ENCODE peak calls at places on chromosomes 12 and 14, in four cellular contexts. O, I, R and T are unnamed samples.

GRCh38 chr12:96883571-96883970 is 23.5 kb upstream of the NEDD1 start:
- DNase-seq in O (peak; percentile 35), I (no peak), R (no peak), T (no peak)

GRCh38 chr12:114319422-114319821 is 86.5 kb downstream of the TBX5 start:
- DNase-seq in O (peak; percentile 89), I (no peak), R (no peak), T (no peak)

GRCh38 chr14:61860294-61860918 is 98.2 kb downstream of the SNAPC1 start:
- DNase-seq in O (peak; percentile 64), I (peak; percentile 56), R (peak; percentile 79), T (peak; percentile 40)

GRCh38 chr12:132033627-132034026 is 83.9 kb downstream of the EP400 start:
- DNase-seq in O (no peak), I (no peak), R (no peak), T (no peak)

GRCh38 chr12:132399092-132400010 is 70.0 kb upstream of the GALNT9 start:
- DNase-seq in O (no peak), I (no peak), R (no peak), T (no peak)

GRCh38 chr12:86826051-86826450 is 569.9 kb upstream of the MGAT4C start:
- DNase-seq in O (no peak), I (no peak), R (no peak), T (no peak)

GRCh38 chr12:52041695-52042123 is 9.5 kb upstream of the NR4A1 start:
- DNase-seq in O (peak; percentile 73), I (peak; percentile 66), R (peak; percentile 75), T (peak; percentile 73)

GRCh38 chr12:90295858-90296257 is 587.2 kb upstream of the ATP2B1 start:
- DNase-seq in O (no peak), I (no peak), R (no peak), T (no peak)

GRCh38 chr12:106780010-106780625 is 5.6 kb downstream of the RIC8B start:
- DNase-seq in O (peak; percentile 21), I (peak; percentile 61), R (no peak), T (no peak)

GRCh38 chr12:132651444-132652100 is 33.0 kb downstream of the P2RX2 start:
- DNase-seq in O (no peak), I (no peak), R (no peak), T (no peak)

GRCh38 chr14:74733241-74733640 is 20.3 kb downstream of the FCF1 start:
- DNase-seq in O (no peak), I (no peak), R (no peak), T (no peak)

GRCh38 chr12:10982244-10982643 is 4.5 kb downstream of the TAS2R50 start:
- DNase-seq in O (no peak), I (no peak), R (no peak), T (peak; percentile 15)

GRCh38 chr14:56247495-56248087 is 129.4 kb downstream of the PELI2 start:
- DNase-seq in O (peak; percentile 53), I (no peak), R (no peak), T (no peak)

GRCh38 chr14:64804754-64805260 is 74.9 kb downstream of the SPTB start:
- DNase-seq in O (no peak), I (no peak), R (no peak), T (no peak)

GRCh38 chr14:52103416-52103815 is 34.6 kb upstream of the NID2 start:
- DNase-seq in O (no peak), I (no peak), R (no peak), T (no peak)

DNA sequence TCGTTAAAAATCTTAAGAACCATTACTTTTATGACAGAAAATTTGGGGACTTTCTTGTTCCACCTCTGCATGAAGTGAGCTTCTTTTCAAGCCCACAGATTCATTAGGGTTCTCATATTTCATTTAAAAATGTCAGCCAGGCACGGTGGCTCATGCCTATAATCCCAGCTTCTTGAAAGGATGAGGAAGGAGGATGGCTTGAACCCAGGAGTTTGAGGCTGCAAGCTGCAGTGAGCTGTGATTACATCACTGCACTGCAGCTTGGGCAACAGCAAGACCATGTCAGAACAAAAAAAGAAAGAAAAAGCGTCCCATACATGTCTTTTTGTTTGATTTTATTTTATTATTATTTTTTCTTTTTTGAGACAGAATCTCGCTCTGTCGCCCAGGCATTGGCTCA is 43.4 kb upstream of the ATF1 start:
- DNase-seq in O (no peak), I (no peak), R (no peak), T (no peak)
- H3K36me3 ChIP-seq in O (peaks cover 37% of the 10 kb centered on the region), I (peaks cover 46% of the 10 kb centered on the region), R (peaks cover 25% of the 10 kb centered on the region), T (peaks cover 20% of the 10 kb centered on the region)

DNA sequence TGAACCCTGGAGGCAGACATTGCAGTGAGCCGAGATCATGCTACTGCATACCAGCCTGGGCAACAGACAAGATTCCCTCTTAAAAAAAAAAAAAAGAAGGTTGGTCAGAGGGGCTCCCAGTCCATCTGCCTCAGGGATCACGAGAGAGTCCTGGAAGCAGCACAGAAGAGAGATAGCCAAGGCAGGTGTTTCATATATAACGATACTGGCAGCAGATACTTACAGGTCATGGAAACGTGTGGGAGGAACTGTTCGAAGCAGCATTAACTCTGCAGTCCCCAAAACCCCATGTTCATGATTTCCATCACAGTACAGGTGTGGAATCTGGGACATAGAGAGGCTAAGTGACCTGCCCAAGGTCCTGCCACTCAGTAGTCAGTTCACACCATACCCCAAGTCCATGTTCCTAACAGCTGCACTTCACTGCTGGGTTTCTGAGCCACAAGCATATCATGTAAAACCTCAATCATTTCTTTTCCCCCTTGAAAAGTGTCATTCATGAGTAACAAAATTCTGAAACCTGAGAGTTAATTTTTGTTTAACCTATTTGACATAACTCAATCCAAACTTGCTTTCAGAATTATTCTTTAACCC is 16.7 kb downstream of the CDK2AP1 start:
- DNase-seq in O (no peak), I (no peak), R (no peak), T (no peak)
- H3K36me3 ChIP-seq in O (peaks cover 40% of the 10 kb centered on the region), I (peaks cover 75% of the 10 kb centered on the region), R (peaks cover 19% of the 10 kb centered on the region), T (peaks cover 15% of the 10 kb centered on the region)

GRCh38 chr14:31109257-31109656 is 83.1 kb upstream of the STRN3 start:
- DNase-seq in O (no peak), I (no peak), R (no peak), T (no peak)

GRCh38 chr14:31106768-31107167 is 80.6 kb upstream of the STRN3 start:
- DNase-seq in O (peak; percentile 57), I (no peak), R (no peak), T (no peak)

GRCh38 chr14:31113794-31114193 is 87.6 kb upstream of the STRN3 start:
- DNase-seq in O (no peak), I (no peak), R (no peak), T (no peak)

DNA sequence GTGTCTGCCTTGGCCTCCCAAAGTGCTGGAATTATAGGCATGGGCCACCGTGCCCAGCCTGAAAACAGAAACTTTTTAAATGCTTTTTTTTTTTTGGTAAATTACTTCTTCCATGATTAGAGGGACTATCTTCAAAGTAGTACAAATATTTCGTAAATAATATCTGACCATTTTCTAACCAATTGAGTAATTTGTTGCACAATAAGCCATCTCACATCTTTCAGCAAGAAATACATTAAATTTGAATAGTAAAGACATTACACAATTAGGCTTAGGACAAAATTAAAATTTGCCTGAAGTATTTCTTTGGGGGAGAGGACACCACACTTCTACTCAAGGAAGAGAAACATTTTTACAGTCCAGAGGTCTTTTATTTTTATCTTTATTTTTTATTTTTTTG is 84.7 kb upstream of the STRN3 start:
- DNase-seq in O (peak; percentile 3), I (no peak), R (no peak), T (no peak)
- H3K36me3 ChIP-seq in O (peaks cover 86% of the 10 kb centered on the region), I (peaks cover 69% of the 10 kb centered on the region), R (peaks cover 16% of the 10 kb centered on the region), T (peaks cover 10% of the 10 kb centered on the region)

DNA sequence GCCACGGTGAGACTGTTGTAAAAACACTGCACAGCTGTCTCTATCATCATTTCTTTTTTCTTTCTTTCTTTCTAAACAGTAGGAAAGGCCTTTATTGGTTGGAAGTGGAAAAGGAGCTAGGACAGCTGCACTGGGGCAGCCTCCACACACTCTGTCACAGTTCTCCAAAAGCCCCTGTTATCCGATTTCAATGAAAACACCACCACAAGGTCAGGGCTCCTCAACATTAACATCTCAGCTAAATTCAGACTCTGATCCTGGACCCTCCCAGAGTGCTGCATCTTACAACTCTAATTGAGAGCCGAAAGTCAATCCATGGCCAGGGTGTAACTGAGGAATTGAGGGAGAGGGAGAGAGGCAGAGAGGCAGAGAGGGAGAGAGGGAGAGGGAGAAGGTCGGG is 32.2 kb downstream of the DICER1 start:
- DNase-seq in O (no peak), I (no peak), R (no peak), T (no peak)
- H3K36me3 ChIP-seq in O (peaks cover 57% of the 10 kb centered on the region), I (peaks cover 48% of the 10 kb centered on the region), R (peaks cover 3% of the 10 kb centered on the region), T (peaks cover 3% of the 10 kb centered on the region)

GRCh38 chr14:68888883-68889282 is 90.2 kb downstream of the ACTN1 start:
- DNase-seq in O (no peak), I (peak; percentile 2), R (no peak), T (no peak)

GRCh38 chr14:68888025-68888850 is 90.9 kb downstream of the ACTN1 start:
- DNase-seq in O (no peak), I (peak; percentile 3), R (no peak), T (no peak)

GRCh38 chr14:68891851-68892660 is 87.0 kb downstream of the ACTN1 start:
- DNase-seq in O (peak; percentile 71), I (peak; percentile 3), R (no peak), T (no peak)

GRCh38 chr14:68892961-68893360 is 86.1 kb downstream of the ACTN1 start:
- DNase-seq in O (no peak), I (peak; percentile 1), R (no peak), T (no peak)

GRCh38 chr14:68890173-68890931 is 88.8 kb downstream of the ACTN1 start:
- DNase-seq in O (no peak), I (peak; percentile 2), R (no peak), T (no peak)
- H3K36me3 ChIP-seq in O (peaks cover 85% of the 10 kb centered on the region), I (peaks cover 61% of the 10 kb centered on the region), R (peaks cover 46% of the 10 kb centered on the region), T (no peaks in the 10 kb centered on the region)